ENCODE peak calls at places on chromosomes 7 and 10, in four cellular contexts. One of them, this sample, is unnamed.

GRCh38 chr10:73413108-73413527 is 740 bp downstream of the ANXA7 start:
- DNase-seq in esophagus squamous epithelium: no peak
- DNase-seq in HepG2: peak; percentile 81
- DNase-seq in adrenal gland: peak; percentile 68
- DNase-seq in this sample: peak; percentile 74

GRCh38 chr7:44639701-44640321 is 33.4 kb downstream of the OGDH start:
- DNase-seq in esophagus squamous epithelium: no peak
- DNase-seq in HepG2: peak; percentile 83
- DNase-seq in adrenal gland: peak; percentile 88
- DNase-seq in this sample: peak; percentile 38

GRCh38 chr7:73963252-73963822 is 64.6 kb upstream of the ELN start:
- DNase-seq in esophagus squamous epithelium: no peak
- DNase-seq in HepG2: no peak
- DNase-seq in adrenal gland: no peak
- DNase-seq in this sample: no peak

GRCh38 chr10:3238115-3238871 is 65.7 kb upstream of the PITRM1 start:
- DNase-seq in esophagus squamous epithelium: no peak
- DNase-seq in HepG2: no peak
- DNase-seq in adrenal gland: no peak
- DNase-seq in this sample: no peak

GRCh38 chr7:157834501-157835143 is 497.8 kb downstream of the DNAJB6 start:
- DNase-seq in esophagus squamous epithelium: no peak
- DNase-seq in HepG2: no peak
- DNase-seq in adrenal gland: no peak
- DNase-seq in this sample: no peak

GRCh38 chr10:99172130-99172738 is 63.4 kb downstream of the HPSE2 start:
- DNase-seq in esophagus squamous epithelium: no peak
- DNase-seq in HepG2: peak; percentile 32
- DNase-seq in adrenal gland: peak; percentile 42
- DNase-seq in this sample: peak; percentile 15

GRCh38 chr7:157519246-157519645 is 182.4 kb downstream of the DNAJB6 start:
- DNase-seq in esophagus squamous epithelium: no peak
- DNase-seq in HepG2: no peak
- DNase-seq in adrenal gland: peak; percentile 8
- DNase-seq in this sample: no peak

GRCh38 chr10:95290801-95291633 is at the start of gene PDLIM1:
- DNase-seq in esophagus squamous epithelium: peak; percentile 16
- DNase-seq in HepG2: peak; percentile 55
- DNase-seq in adrenal gland: peak; percentile 53
- DNase-seq in this sample: peak; percentile 81

GRCh38 chr7:76054129-76055120 is 6.5 kb downstream of the MDH2 start:
- DNase-seq in esophagus squamous epithelium: no peak
- DNase-seq in HepG2: no peak
- DNase-seq in adrenal gland: peak; percentile 73
- DNase-seq in this sample: peak; percentile 28

GRCh38 chr7:157809863-157810851 is 473.4 kb downstream of the DNAJB6 start:
- DNase-seq in esophagus squamous epithelium: no peak
- DNase-seq in HepG2: no peak
- DNase-seq in adrenal gland: no peak
- DNase-seq in this sample: no peak

GRCh38 chr7:80088705-80089104 is 45.9 kb upstream of the GNAI1 start:
- DNase-seq in esophagus squamous epithelium: no peak
- DNase-seq in HepG2: no peak
- DNase-seq in adrenal gland: no peak
- DNase-seq in this sample: no peak

GRCh38 chr7:1668486-1668931 is 1.6 kb upstream of the ELFN1 start:
- DNase-seq in esophagus squamous epithelium: no peak
- DNase-seq in HepG2: no peak
- DNase-seq in adrenal gland: no peak
- DNase-seq in this sample: no peak

GRCh38 chr10:13311177-13311575 is 11.3 kb upstream of the PHYH start:
- DNase-seq in esophagus squamous epithelium: no peak
- DNase-seq in HepG2: no peak
- DNase-seq in adrenal gland: no peak
- DNase-seq in this sample: no peak

GRCh38 chr10:106795619-106796018 is 368.9 kb downstream of the SORCS1 start:
- DNase-seq in esophagus squamous epithelium: no peak
- DNase-seq in HepG2: peak; percentile 1
- DNase-seq in adrenal gland: peak; percentile 28
- DNase-seq in this sample: no peak

GRCh38 chr7:54330216-54330800 is 211.9 kb upstream of the VSTM2A start:
- DNase-seq in esophagus squamous epithelium: no peak
- DNase-seq in HepG2: no peak
- DNase-seq in adrenal gland: no peak
- DNase-seq in this sample: no peak

GRCh38 chr7:101168412-101169049 is 3.2 kb upstream of the VGF start:
- DNase-seq in esophagus squamous epithelium: no peak
- DNase-seq in HepG2: no peak
- DNase-seq in adrenal gland: no peak
- DNase-seq in this sample: no peak
- H3K4me1 ChIP-seq in esophagus squamous epithelium: peaks cover 75% of the 10 kb centered on the region
- H3K4me1 ChIP-seq in HepG2: peaks cover 58% of the 10 kb centered on the region
- H3K4me1 ChIP-seq in adrenal gland: peaks cover 16% of the 10 kb centered on the region
- H3K4me1 ChIP-seq in this sample: peaks cover 14% of the 10 kb centered on the region

GRCh38 chr10:20004087-20004523 is 187.9 kb downstream of the PLXDC2 start:
- DNase-seq in esophagus squamous epithelium: no peak
- DNase-seq in HepG2: no peak
- DNase-seq in adrenal gland: peak; percentile 69
- DNase-seq in this sample: no peak
- H3K4me3 ChIP-seq in esophagus squamous epithelium: no peak overlapping the region
- H3K4me3 ChIP-seq in HepG2: no peak overlapping the region
- H3K4me3 ChIP-seq in adrenal gland: peak overlapping the region; percentile 18
- H3K4me3 ChIP-seq in this sample: no peak overlapping the region

GRCh38 chr10:131000737-131001136 is 310.8 kb downstream of the TCERG1L start:
- DNase-seq in esophagus squamous epithelium: no peak
- DNase-seq in HepG2: no peak
- DNase-seq in adrenal gland: no peak
- DNase-seq in this sample: no peak

GRCh38 chr10:131000244-131000643 is 311.3 kb downstream of the TCERG1L start:
- DNase-seq in esophagus squamous epithelium: no peak
- DNase-seq in HepG2: no peak
- DNase-seq in adrenal gland: no peak
- DNase-seq in this sample: no peak

GRCh38 chr10:130998642-130999041 is 312.9 kb downstream of the TCERG1L start:
- DNase-seq in esophagus squamous epithelium: no peak
- DNase-seq in HepG2: no peak
- DNase-seq in adrenal gland: no peak
- DNase-seq in this sample: no peak

GRCh38 chr10:130998046-130998435 is 313.5 kb downstream of the TCERG1L start:
- DNase-seq in esophagus squamous epithelium: no peak
- DNase-seq in HepG2: no peak
- DNase-seq in adrenal gland: no peak
- DNase-seq in this sample: no peak

GRCh38 chr10:130999376-131000202 is 311.9 kb downstream of the TCERG1L start:
- DNase-seq in esophagus squamous epithelium: no peak
- DNase-seq in HepG2: no peak
- DNase-seq in adrenal gland: no peak
- DNase-seq in this sample: no peak
- H3K27ac ChIP-seq in esophagus squamous epithelium: no peak overlapping the region
- H3K27ac ChIP-seq in HepG2: no peak overlapping the region
- H3K27ac ChIP-seq in adrenal gland: no peak overlapping the region
- H3K27ac ChIP-seq in this sample: no peak overlapping the region

DNA sequence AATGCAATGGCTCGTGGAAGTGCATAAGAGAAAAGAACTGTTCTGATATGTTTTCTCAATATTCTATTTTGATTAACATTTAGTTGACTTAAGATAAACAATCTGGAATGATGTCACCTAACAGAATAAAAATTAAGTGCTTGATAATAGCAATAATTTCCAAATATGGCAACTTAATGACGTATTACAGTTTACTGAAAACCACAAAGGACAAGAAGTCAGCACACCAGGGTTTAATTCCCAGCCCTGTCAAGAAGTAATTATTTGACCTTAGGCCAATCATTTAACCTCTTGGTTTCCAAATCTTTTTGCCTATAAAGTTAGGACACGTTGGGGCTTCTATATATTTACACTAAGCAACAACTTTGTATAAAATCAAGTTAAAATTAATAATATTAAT is 95.7 kb downstream of the CABCOCO1 start:
- DNase-seq in esophagus squamous epithelium: no peak
- DNase-seq in HepG2: no peak
- DNase-seq in adrenal gland: no peak
- DNase-seq in this sample: no peak
- H3K4me1 ChIP-seq in esophagus squamous epithelium: peaks cover 55% of the 10 kb centered on the region
- H3K4me1 ChIP-seq in HepG2: peaks cover 1% of the 10 kb centered on the region
- H3K4me1 ChIP-seq in adrenal gland: no peaks in the 10 kb centered on the region
- H3K4me1 ChIP-seq in this sample: peaks cover 3% of the 10 kb centered on the region

GRCh38 chr7:100825760-100826545 is 1.4 kb downstream of the EPHB4 start:
- DNase-seq in esophagus squamous epithelium: no peak
- DNase-seq in HepG2: peak; percentile 57
- DNase-seq in adrenal gland: no peak
- DNase-seq in this sample: peak; percentile 43

GRCh38 chr7:100827330-100828226 is at the start of gene EPHB4:
- DNase-seq in esophagus squamous epithelium: no peak
- DNase-seq in HepG2: peak; percentile 90
- DNase-seq in adrenal gland: peak; percentile 94
- DNase-seq in this sample: peak; percentile 52

GRCh38 chr7:100824499-100825214 is 2.7 kb downstream of the EPHB4 start:
- DNase-seq in esophagus squamous epithelium: no peak
- DNase-seq in HepG2: no peak
- DNase-seq in adrenal gland: no peak
- DNase-seq in this sample: no peak

GRCh38 chr7:100825215-100825671 is 2.1 kb downstream of the EPHB4 start:
- DNase-seq in esophagus squamous epithelium: no peak
- DNase-seq in HepG2: no peak
- DNase-seq in adrenal gland: peak; percentile 59
- DNase-seq in this sample: peak; percentile 24

GRCh38 chr7:100826546-100827329 is 585 bp downstream of the EPHB4 start:
- DNase-seq in esophagus squamous epithelium: no peak
- DNase-seq in HepG2: no peak
- DNase-seq in adrenal gland: no peak
- DNase-seq in this sample: peak; percentile 11
- H3K4me3 ChIP-seq in esophagus squamous epithelium: peak overlapping the region; percentile 81
- H3K4me3 ChIP-seq in HepG2: peak overlapping the region; percentile 81
- H3K4me3 ChIP-seq in adrenal gland: peak overlapping the region; percentile 88
- H3K4me3 ChIP-seq in this sample: peak overlapping the region; percentile 64

GRCh38 chr7:141436676-141437075 is 114.5 kb upstream of the AGK start:
- DNase-seq in esophagus squamous epithelium: no peak
- DNase-seq in HepG2: no peak
- DNase-seq in adrenal gland: no peak
- DNase-seq in this sample: no peak
- H3K27ac ChIP-seq in esophagus squamous epithelium: no peak overlapping the region
- H3K27ac ChIP-seq in HepG2: no peak overlapping the region
- H3K27ac ChIP-seq in adrenal gland: no peak overlapping the region
- H3K27ac ChIP-seq in this sample: no peak overlapping the region

DNA sequence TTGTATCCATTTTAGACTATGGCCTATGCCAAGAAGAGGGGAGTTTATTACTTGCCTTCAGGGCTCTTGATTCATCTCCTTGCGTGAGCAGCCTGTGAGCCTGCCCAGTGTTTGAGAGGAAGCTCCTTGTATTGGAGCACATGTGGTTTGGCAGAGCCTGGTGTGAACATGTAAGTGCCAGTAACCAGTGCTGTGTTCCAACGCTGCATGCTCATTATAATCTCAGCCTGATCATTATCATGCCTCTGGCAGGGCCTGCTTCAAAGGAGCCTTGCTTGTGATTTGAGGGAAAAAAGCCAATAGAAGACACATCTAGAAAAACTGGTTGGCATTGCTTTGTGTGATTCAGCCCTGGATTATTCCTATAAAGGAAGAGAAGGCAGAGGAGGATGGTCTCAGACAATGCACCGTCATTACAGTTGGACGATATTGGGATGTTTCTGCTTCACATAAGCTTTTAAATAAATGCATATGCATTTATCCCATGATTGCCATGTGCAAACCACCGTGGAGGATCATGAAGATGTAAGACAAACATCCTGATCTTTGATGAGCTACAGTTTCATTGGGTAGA is 203.4 kb upstream of the AHR start:
- DNase-seq in esophagus squamous epithelium: no peak
- DNase-seq in HepG2: no peak
- DNase-seq in adrenal gland: no peak
- DNase-seq in this sample: no peak
- H3K4me1 ChIP-seq in esophagus squamous epithelium: peaks cover 61% of the 10 kb centered on the region
- H3K4me1 ChIP-seq in HepG2: peaks cover 23% of the 10 kb centered on the region
- H3K4me1 ChIP-seq in adrenal gland: no peaks in the 10 kb centered on the region
- H3K4me1 ChIP-seq in this sample: peaks cover 8% of the 10 kb centered on the region

GRCh38 chr10:15791816-15792524 is 68.3 kb downstream of the MINDY3 start:
- DNase-seq in esophagus squamous epithelium: no peak
- DNase-seq in HepG2: no peak
- DNase-seq in adrenal gland: no peak
- DNase-seq in this sample: no peak

GRCh38 chr10:15793664-15794063 is 66.6 kb downstream of the MINDY3 start:
- DNase-seq in esophagus squamous epithelium: no peak
- DNase-seq in HepG2: no peak
- DNase-seq in adrenal gland: no peak
- DNase-seq in this sample: no peak

GRCh38 chr10:15794569-15794968 is 65.7 kb downstream of the MINDY3 start:
- DNase-seq in esophagus squamous epithelium: no peak
- DNase-seq in HepG2: no peak
- DNase-seq in adrenal gland: no peak
- DNase-seq in this sample: no peak

GRCh38 chr10:15795000-15795792 is 65.1 kb downstream of the MINDY3 start:
- DNase-seq in esophagus squamous epithelium: no peak
- DNase-seq in HepG2: no peak
- DNase-seq in adrenal gland: no peak
- DNase-seq in this sample: no peak

GRCh38 chr10:15792777-15793176 is 67.5 kb downstream of the MINDY3 start:
- DNase-seq in esophagus squamous epithelium: no peak
- DNase-seq in HepG2: no peak
- DNase-seq in adrenal gland: no peak
- DNase-seq in this sample: no peak
- H3K4me3 ChIP-seq in esophagus squamous epithelium: no peak overlapping the region
- H3K4me3 ChIP-seq in HepG2: no peak overlapping the region
- H3K4me3 ChIP-seq in adrenal gland: no peak overlapping the region
- H3K4me3 ChIP-seq in this sample: no peak overlapping the region

DNA sequence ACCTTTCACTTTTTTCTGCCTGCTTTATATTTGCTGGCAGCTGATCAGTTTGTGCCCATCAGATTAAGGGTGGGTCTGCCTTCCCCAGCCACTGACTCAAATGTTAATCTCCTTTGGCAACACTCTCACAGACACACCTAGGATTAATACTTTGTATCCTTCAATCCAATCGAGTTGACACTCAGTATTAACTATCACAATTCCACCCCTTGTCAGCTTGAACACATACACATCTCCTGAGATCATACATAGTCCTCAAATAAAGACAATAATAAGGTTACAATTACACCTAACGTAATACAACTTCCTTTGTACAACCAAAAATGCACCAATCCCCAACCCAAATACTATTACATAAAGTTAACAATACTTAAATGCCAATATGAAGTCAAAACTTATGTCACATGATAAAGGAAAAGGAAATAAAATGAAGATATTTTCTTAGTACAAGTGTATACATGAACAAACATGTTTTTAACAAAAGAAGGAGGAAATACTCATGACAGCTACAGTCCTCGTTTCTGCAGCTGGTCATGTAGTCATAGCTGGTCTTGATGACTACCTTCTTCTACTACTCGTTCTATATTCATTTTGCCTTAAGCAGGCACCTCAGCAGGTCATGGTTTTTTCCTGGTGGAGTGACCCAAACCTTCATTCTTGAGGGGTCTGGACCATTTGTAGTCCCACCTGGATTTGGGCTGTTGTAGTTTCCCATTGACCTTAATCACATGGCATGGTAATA is 96.7 kb upstream of the CABCOCO1 start:
- DNase-seq in esophagus squamous epithelium: no peak
- DNase-seq in HepG2: no peak
- DNase-seq in adrenal gland: no peak
- DNase-seq in this sample: peak; percentile 6
- H3K27ac ChIP-seq in esophagus squamous epithelium: peak overlapping the region; percentile 73
- H3K27ac ChIP-seq in HepG2: no peak overlapping the region
- H3K27ac ChIP-seq in adrenal gland: no peak overlapping the region
- H3K27ac ChIP-seq in this sample: no peak overlapping the region

This sample was measured in small intestine.